ENCODE peak calls at places on chromosomes 13 and 19, in six cellular contexts. J is H1, X is pancreas, M is bronchial epithelial cell, H is A549, T is fibroblast of lung. V is an unnamed sample.

GRCh38 chr13:95234242-95234641 is 67.0 kb downstream of the ABCC4 start:
- DNase-seq in J (no peak), X (no peak), M (no peak), H (no peak), T (no peak), V (no peak)

GRCh38 chr13:87671031-87671823 is at the start of gene SLITRK5:
- DNase-seq in J (no peak), X (peak), M (peak), H (peak), T (peak), V (peak)

GRCh38 chr13:27524981-27525975 is 74.9 kb upstream of the MTIF3 start:
- DNase-seq in J (no peak), X (no peak), M (no peak), H (no peak), T (no peak), V (no peak)

GRCh38 chr13:114022876-114023275 is 49.0 kb upstream of the C13orf46 start:
- DNase-seq in J (no peak), X (peak), M (no peak), H (no peak), T (no peak), V (no peak)

GRCh38 chr13:45872574-45872973 is 21.0 kb upstream of the SIAH3 start:
- DNase-seq in J (no peak), X (no peak), M (no peak), H (no peak), T (no peak), V (no peak)

GRCh38 chr19:4641132-4641531 is 1.8 kb downstream of the TNFAIP8L1 start:
- DNase-seq in J (no peak), X (no peak), M (peak), H (no peak), T (no peak), V (no peak)

GRCh38 chr19:58498316-58499020 is 13.3 kb downstream of the SLC27A5 start:
- DNase-seq in J (no peak), X (peak), M (no peak), H (no peak), T (no peak), V (no peak)

GRCh38 chr13:39232401-39232980 is 194.2 kb downstream of the NHLRC3 start:
- DNase-seq in J (no peak), X (no peak), M (no peak), H (no peak), T (no peak), V (no peak)

GRCh38 chr19:50312967-50313811 is 16.0 kb downstream of the KCNC3 start:
- DNase-seq in J (no peak), X (peak), M (no peak), H (no peak), T (no peak), V (no peak)

GRCh38 chr13:34748561-34748960 is 193.5 kb upstream of the NBEA start:
- DNase-seq in J (no peak), X (no peak), M (peak), H (no peak), T (peak), V (no peak)

GRCh38 chr13:66994097-66994496 is 236.0 kb downstream of the PCDH9 start:
- DNase-seq in J (peak), X (peak), M (peak), H (peak), T (peak), V (peak)

GRCh38 chr13:30158774-30159445 is 148.4 kb downstream of the KATNAL1 start:
- DNase-seq in J (no peak), X (no peak), M (no peak), H (no peak), T (peak), V (peak)

GRCh38 chr19:8161135-8161646 is 11.8 kb upstream of the FBN3 start:
- DNase-seq in J (no peak), X (no peak), M (no peak), H (peak), T (peak), V (peak)

GRCh38 chr19:4970558-4971423 is 1.9 kb downstream of the KDM4B start:
- DNase-seq in J (no peak), X (no peak), M (peak), H (no peak), T (no peak), V (peak)

GRCh38 chr13:38755792-38756191 is 68.9 kb downstream of the FREM2 start:
- DNase-seq in J (no peak), X (no peak), M (no peak), H (no peak), T (no peak), V (no peak)

GRCh38 chr19:28737021-28737525 is 475.9 kb downstream of the UQCRFS1 start:
- DNase-seq in J (no peak), X (no peak), M (peak), H (peak), T (peak), V (peak)

GRCh38 chr19:18284710-18285430 is 3.4 kb upstream of the JUND start:
- DNase-seq in J (no peak), X (no peak), M (no peak), H (no peak), T (no peak), V (no peak)

GRCh38 chr13:111049791-111050538 is 65.1 kb upstream of the ARHGEF7 start:
- DNase-seq in J (no peak), X (no peak), M (peak), H (no peak), T (no peak), V (peak)

GRCh38 chr13:42354246-42355117 is 82.5 kb downstream of the AKAP11 start:
- DNase-seq in J (no peak), X (no peak), M (peak), H (no peak), T (peak), V (peak)

GRCh38 chr19:29378543-29379105 is 147.2 kb upstream of the VSTM2B start:
- DNase-seq in J (no peak), X (no peak), M (no peak), H (no peak), T (no peak), V (no peak)

GRCh38 chr13:43725460-43725859 is 61.3 kb downstream of the ENOX1 start:
- DNase-seq in J (no peak), X (no peak), M (no peak), H (no peak), T (no peak), V (no peak)

GRCh38 chr13:30807392-30807791 is 72.0 kb downstream of the ALOX5AP start:
- DNase-seq in J (no peak), X (no peak), M (no peak), H (no peak), T (no peak), V (no peak)

GRCh38 chr13:79222427-79223205 is 183.4 kb downstream of the RBM26 start:
- DNase-seq in J (no peak), X (no peak), M (peak), H (no peak), T (no peak), V (no peak)

GRCh38 chr13:75554981-75555380 is 5.4 kb downstream of the UCHL3 start:
- DNase-seq in J (no peak), X (no peak), M (peak), H (no peak), T (no peak), V (no peak)

GRCh38 chr13:33678906-33679657 is 138.9 kb upstream of the RFC3 start:
- DNase-seq in J (no peak), X (peak), M (peak), H (peak), T (peak), V (peak)

GRCh38 chr19:47699360-47699917 is 13.8 kb upstream of the EHD2 start:
- DNase-seq in J (no peak), X (peak), M (no peak), H (peak), T (no peak), V (peak)

GRCh38 chr19:51122112-51122981 is 2.4 kb upstream of the SIGLEC9 start:
- DNase-seq in J (no peak), X (no peak), M (peak), H (no peak), T (no peak), V (peak)

GRCh38 chr13:48585456-48585840 is 52.6 kb upstream of the RCBTB2 start:
- DNase-seq in J (no peak), X (no peak), M (no peak), H (no peak), T (peak), V (peak)

GRCh38 chr19:24140099-24140498 is 53.1 kb downstream of the ZNF254 start:
- DNase-seq in J (no peak), X (no peak), M (peak), H (peak), T (peak), V (peak)

GRCh38 chr19:31502536-31503170 is 153.4 kb upstream of the TSHZ3 start:
- DNase-seq in J (no peak), X (no peak), M (no peak), H (no peak), T (no peak), V (no peak)

GRCh38 chr19:29771708-29772415 is 39.9 kb upstream of the CCNE1 start:
- DNase-seq in J (peak), X (peak), M (peak), H (peak), T (peak), V (peak)

GRCh38 chr19:7879102-7879770 is 5.0 kb upstream of the PRR36 start:
- DNase-seq in J (no peak), X (no peak), M (no peak), H (no peak), T (no peak), V (no peak)

GRCh38 chr19:19157808-19158207 is 12.3 kb downstream of the MEF2B start:
- DNase-seq in J (no peak), X (no peak), M (no peak), H (no peak), T (no peak), V (no peak)

GRCh38 chr13:49443327-49443688 is 556 bp downstream of the CAB39L start:
- DNase-seq in J (no peak), X (no peak), M (no peak), H (peak), T (peak), V (peak)

GRCh38 chr19:16185123-16185924 is at the start of gene FAM32A:
- DNase-seq in J (peak), X (peak), M (peak), H (peak), T (peak), V (peak)

GRCh38 chr13:104315606-104316005 is 1249.4 kb upstream of the SLC10A2 start:
- DNase-seq in J (no peak), X (no peak), M (peak), H (peak), T (peak), V (peak)

GRCh38 chr19:49272204-49272603 is 52.8 kb downstream of the SLC6A16 start:
- DNase-seq in J (no peak), X (no peak), M (peak), H (peak), T (peak), V (peak)

GRCh38 chr19:6060600-6061391 is 49.5 kb downstream of the RFX2 start:
- DNase-seq in J (no peak), X (no peak), M (peak), H (no peak), T (peak), V (no peak)

GRCh38 chr13:100875392-100876043 is 200.9 kb upstream of the TMTC4 start:
- DNase-seq in J (no peak), X (no peak), M (peak), H (no peak), T (peak), V (peak)

DNA sequence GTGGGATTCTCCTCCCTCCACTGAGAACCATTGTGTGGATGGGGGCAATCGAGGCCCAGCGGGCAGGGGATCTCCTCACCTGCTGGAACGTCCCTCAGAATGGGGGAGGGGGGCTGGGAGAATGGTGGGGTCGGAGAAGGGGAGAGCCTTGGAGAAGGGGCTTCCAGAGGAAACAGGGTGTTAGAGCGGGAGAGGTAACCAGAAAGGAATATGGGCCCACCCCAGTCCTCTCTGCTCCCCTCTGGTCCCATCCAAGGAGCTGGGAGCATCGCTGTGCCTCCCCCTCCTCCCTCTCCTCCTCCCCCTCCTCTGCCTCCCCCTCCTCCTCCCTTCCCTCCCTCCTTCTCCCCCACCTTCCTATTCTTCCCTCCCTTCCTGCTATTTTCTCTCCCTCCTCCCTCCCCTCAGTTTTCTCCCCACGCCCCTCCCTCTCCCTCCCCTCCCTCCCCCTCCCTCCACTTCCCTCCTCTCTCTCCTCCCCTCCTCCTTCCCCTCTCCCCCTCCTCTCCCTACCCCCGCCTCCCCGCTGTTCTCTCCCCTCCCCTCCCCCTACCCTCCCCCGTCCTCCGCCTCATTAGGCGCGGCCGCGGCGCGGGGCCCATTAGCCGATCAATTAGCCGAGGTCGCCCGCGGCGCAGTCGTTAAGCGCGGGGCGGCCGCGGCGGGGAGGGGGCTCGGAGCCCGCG is 15.5 kb downstream of the TLE5 start:
- DNase-seq in J (no peak), X (no peak), M (no peak), H (no peak), T (no peak), V (no peak)
- H3K4me3 ChIP-seq in J (peak), X (peak), M (no peak), H (peak), T (no peak), V (no peak)

GRCh38 chr19:42683917-42684513 is 56.3 kb downstream of the PSG3 start:
- DNase-seq in J (no peak), X (no peak), M (peak), H (peak), T (peak), V (peak)
- TF ChIP-seq CTCF in J (no peak), X (peak), M (peak), H (peak), T (peak), V (peak)

GRCh38 chr19:39319098-39319891 is 1.4 kb downstream of the LRFN1 start:
- DNase-seq in J (no peak), X (no peak), M (no peak), H (no peak), T (no peak), V (no peak)
- H3K4me3 ChIP-seq in J (peak), X (peak), M (no peak), H (peak), T (no peak), V (no peak)

GRCh38 chr19:44582581-44583265 is 30.6 kb upstream of the IGSF23 start:
- DNase-seq in J (peak), X (no peak), M (peak), H (peak), T (no peak), V (peak)
- TF ChIP-seq CTCF in J (peak), X (peak), M (peak), H (peak), T (peak), V (peak)

GRCh38 chr19:38542040-38542439 is 75.7 kb downstream of the MAP4K1 start:
- DNase-seq in J (no peak), X (no peak), M (no peak), H (no peak), T (no peak), V (no peak)

GRCh38 chr19:38545596-38545995 is 72.2 kb downstream of the MAP4K1 start:
- DNase-seq in J (no peak), X (no peak), M (no peak), H (no peak), T (no peak), V (peak)

GRCh38 chr19:38543807-38544568 is 73.8 kb downstream of the MAP4K1 start:
- DNase-seq in J (no peak), X (peak), M (peak), H (peak), T (peak), V (peak)

GRCh38 chr19:38543286-38543806 is 74.4 kb downstream of the MAP4K1 start:
- DNase-seq in J (no peak), X (no peak), M (no peak), H (no peak), T (no peak), V (no peak)

DNA sequence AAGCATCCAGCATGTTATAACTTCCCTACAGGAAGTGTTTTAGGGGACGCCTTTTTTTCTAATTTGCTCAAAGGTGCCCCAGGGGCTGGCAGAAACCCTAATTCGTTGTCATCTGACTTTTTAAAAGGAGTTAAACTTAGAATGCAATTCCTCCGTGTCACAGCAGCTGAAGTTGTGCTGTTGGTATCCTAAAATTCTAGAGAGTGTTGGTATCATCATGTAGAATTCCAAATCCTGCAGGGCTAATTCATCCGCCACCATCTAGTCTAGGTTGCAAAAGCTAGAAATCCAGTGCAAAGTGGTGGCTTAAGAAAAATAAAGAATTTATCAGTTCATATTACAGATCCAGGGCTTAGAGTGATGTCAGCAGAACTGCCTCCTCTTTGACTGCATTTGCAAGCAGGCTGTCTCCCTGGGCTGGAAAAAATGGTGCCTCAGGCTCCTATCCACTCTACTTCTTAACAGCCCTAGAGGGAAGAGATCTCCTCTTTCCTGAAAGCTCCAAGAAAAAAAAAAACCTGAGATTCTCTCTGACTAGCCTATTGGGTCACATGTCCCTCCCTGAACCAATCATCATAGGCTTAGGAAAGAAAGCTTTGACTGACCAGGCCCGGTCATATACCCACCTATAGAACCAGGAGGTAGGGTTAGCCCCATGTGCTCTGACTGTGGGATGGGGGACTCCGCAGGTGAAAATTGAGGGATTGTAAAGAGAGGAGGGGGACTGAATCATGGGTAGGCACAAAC is 73.0 kb downstream of the MAP4K1 start:
- DNase-seq in J (no peak), X (no peak), M (peak), H (no peak), T (peak), V (peak)
- H3K4me3 ChIP-seq in J (no peak), X (no peak), M (no peak), H (peak), T (no peak), V (no peak)

GRCh38 chr13:60331249-60332012 is 65.6 kb upstream of the TDRD3 start:
- DNase-seq in J (no peak), X (no peak), M (no peak), H (no peak), T (no peak), V (no peak)

GRCh38 chr13:60334310-60334709 is 62.7 kb upstream of the TDRD3 start:
- DNase-seq in J (no peak), X (no peak), M (no peak), H (no peak), T (no peak), V (no peak)

GRCh38 chr13:60332682-60333081 is 64.3 kb upstream of the TDRD3 start:
- DNase-seq in J (no peak), X (no peak), M (no peak), H (no peak), T (no peak), V (no peak)

GRCh38 chr13:60338754-60339153 is 58.3 kb upstream of the TDRD3 start:
- DNase-seq in J (no peak), X (no peak), M (no peak), H (no peak), T (no peak), V (no peak)

GRCh38 chr13:60335531-60335930 is 61.5 kb upstream of the TDRD3 start:
- DNase-seq in J (no peak), X (no peak), M (peak), H (peak), T (peak), V (peak)
- TF ChIP-seq CTCF in J (no peak), X (peak), M (no peak), H (peak), T (peak), V (peak)

GRCh38 chr19:1027953-1028902 is 1.8 kb downstream of the CNN2 start:
- DNase-seq in J (no peak), X (peak), M (peak), H (peak), T (peak), V (peak)
- H3K4me3 ChIP-seq in J (peak), X (peak), M (peak), H (peak), T (peak), V (peak)

GRCh38 chr19:36460046-36460445 is 29.3 kb downstream of the ZNF566 start:
- DNase-seq in J (no peak), X (no peak), M (no peak), H (no peak), T (peak), V (peak)

DNA sequence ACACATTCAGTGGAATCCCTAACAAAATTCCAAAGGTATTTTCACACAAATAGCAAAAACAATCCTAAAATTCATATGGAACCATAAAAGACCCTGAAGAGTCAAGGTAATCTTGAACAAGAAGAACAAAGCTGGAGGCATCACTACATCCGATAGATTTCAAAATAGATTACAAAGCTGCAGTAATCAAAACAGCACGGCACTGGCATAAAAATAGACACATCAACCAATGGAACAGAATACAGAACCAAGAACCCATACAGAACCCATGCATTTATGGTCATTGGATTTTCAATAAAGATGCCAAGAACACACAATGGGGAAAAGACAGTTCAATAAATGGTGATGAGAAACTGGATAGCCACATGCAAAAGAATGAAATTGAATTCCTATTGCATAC is 32.5 kb downstream of the ZNF566 start:
- DNase-seq in J (no peak), X (no peak), M (no peak), H (no peak), T (no peak), V (no peak)
- TF ChIP-seq CTCF in J (no peak), X (no peak), M (no peak), H (no peak), T (no peak), V (no peak)

GRCh38 chr19:56109216-56109615 is 11.9 kb downstream of the ZNF787 start:
- DNase-seq in J (no peak), X (no peak), M (no peak), H (no peak), T (no peak), V (peak)

GRCh38 chr19:56110515-56111448 is 10.3 kb downstream of the ZNF787 start:
- DNase-seq in J (no peak), X (peak), M (no peak), H (no peak), T (no peak), V (peak)

GRCh38 chr19:56107626-56108351 is 13.3 kb downstream of the ZNF787 start:
- DNase-seq in J (no peak), X (peak), M (no peak), H (no peak), T (no peak), V (no peak)

GRCh38 chr19:56106993-56107392 is 14.1 kb downstream of the ZNF787 start:
- DNase-seq in J (no peak), X (no peak), M (no peak), H (no peak), T (no peak), V (no peak)

GRCh38 chr19:56108447-56109195 is 12.5 kb downstream of the ZNF787 start:
- DNase-seq in J (no peak), X (peak), M (no peak), H (no peak), T (no peak), V (peak)
- H3K4me3 ChIP-seq in J (no peak), X (no peak), M (no peak), H (no peak), T (no peak), V (no peak)